ENCODE peak calls at places on chromosomes 4 and X, in eight cellular contexts. U, M, H, Y, P, D, T and C are unnamed samples.

GRCh38 chr4:161936625-161937133 is 227.1 kb downstream of the FSTL5 start:
- DNase-seq in U (peak), M (no peak), H (no peak), Y (no peak), P (no peak), D (no peak), T (no peak), C (no peak)

GRCh38 chr4:105415281-105415744 is 58.5 kb downstream of the PPA2 start:
- DNase-seq in U (no peak), M (no peak), H (peak), Y (no peak), P (no peak), D (no peak), T (no peak), C (no peak)

GRCh38 chr4:162497564-162498167 is 333.9 kb upstream of the FSTL5 start:
- DNase-seq in U (peak), M (peak), H (peak), Y (no peak), P (no peak), D (no peak), T (no peak), C (no peak)

GRCh38 chrX:84047339-84047738 is 140.7 kb downstream of the RPS6KA6 start:
- DNase-seq in U (no peak), M (no peak), H (peak), Y (no peak), P (no peak), D (no peak), T (no peak), C (peak)

GRCh38 chrX:320126-320783 is 1.7 kb upstream of the GTPBP6 start:
- DNase-seq in U (peak), M (no peak), H (no peak), Y (no peak), P (no peak), D (peak), T (peak), C (no peak)

GRCh38 chrX:118724775-118725174 is 2.6 kb upstream of the IL13RA1 start:
- DNase-seq in U (peak), M (no peak), H (no peak), Y (no peak), P (no peak), D (no peak), T (no peak), C (no peak)

GRCh38 chrX:39645059-39645895 is 452.5 kb downstream of the BCOR start:
- DNase-seq in U (peak), M (no peak), H (no peak), Y (no peak), P (no peak), D (no peak), T (peak), C (peak)

GRCh38 chr4:23789765-23790164 is 100.1 kb downstream of the PPARGC1A start:
- DNase-seq in U (peak), M (peak), H (no peak), Y (no peak), P (no peak), D (no peak), T (no peak), C (no peak)

GRCh38 chrX:1025413-1025812 is 187.0 kb downstream of the CRLF2 start:
- DNase-seq in U (no peak), M (no peak), H (no peak), Y (no peak), P (no peak), D (no peak), T (no peak), C (no peak)